ENCODE peak calls at places on chromosomes 16 and 17, in seven cellular contexts. M, E, C, V, B, R and D are unnamed samples.
A peak's percentile ranks its signal among the peaks of the same experiment; 100 is the strongest.

GRCh38 chr16:13921328-13921727 is 1.4 kb downstream of the ERCC4 start:
- DNase-seq in M (no peak), B (no peak), E (no peak), C (no peak), R (no peak), V (no peak), D (no peak)

GRCh38 chr16:27432600-27432957 is 30.6 kb downstream of the IL21R start:
- DNase-seq in M (peak; percentile 91), E (no peak), V (no peak), C (peak; percentile 68), R (peak; percentile 35), B (peak; percentile 51), D (no peak)

GRCh38 chr16:87765473-87765775 is 362 bp downstream of the KLHDC4 start:
- DNase-seq in R (no peak), M (no peak), E (no peak), V (no peak), C (peak; percentile 40), B (no peak), D (no peak)

GRCh38 chr17:32159586-32160438 is 17.5 kb downstream of the RHOT1 start:
- DNase-seq in R (no peak), C (no peak), E (no peak), B (no peak), V (no peak), M (no peak), D (no peak)

GRCh38 chr17:10130263-10130662 is 68.1 kb downstream of the GAS7 start:
- DNase-seq in C (no peak), B (peak; percentile 60), R (no peak), M (no peak), V (no peak), E (no peak), D (no peak)

GRCh38 chr17:18187816-18188761 is 4.5 kb downstream of the ALKBH5 start:
- DNase-seq in V (no peak), M (peak; percentile 33), C (peak; percentile 75), R (no peak), E (no peak), B (peak; percentile 47), D (no peak)

GRCh38 chr17:12024332-12024731 is 3.7 kb downstream of the MAP2K4 start:
- DNase-seq in V (no peak), C (no peak), B (peak; percentile 32), M (peak; percentile 80), R (no peak), E (no peak), D (no peak)

GRCh38 chr16:56355786-56356275 is 69.5 kb downstream of the AMFR start:
- DNase-seq in C (no peak), B (no peak), R (no peak), V (peak; percentile 26), M (peak; percentile 5), E (no peak), D (peak; percentile 34)

GRCh38 chr16:75750516-75750915 is 24.2 kb upstream of the CPHXL start:
- DNase-seq in V (no peak), M (no peak), E (no peak), B (no peak), C (no peak), R (no peak), D (no peak)

GRCh38 chr17:37098910-37099664 is 150.3 kb downstream of the AATF start:
- DNase-seq in M (peak; percentile 31), E (no peak), V (no peak), B (no peak), C (peak; percentile 21), R (no peak), D (no peak)

GRCh38 chr16:228151-228855 is 946 bp downstream of the LUC7L start:
- DNase-seq in V (no peak), E (no peak), M (peak; percentile 35), B (peak; percentile 19), R (no peak), C (peak; percentile 24), D (no peak)

GRCh38 chr17:80827646-80828643 is 163.7 kb upstream of the CHMP6 start:
- DNase-seq in V (peak; percentile 41), E (no peak), C (no peak), M (no peak), B (no peak), R (no peak), D (no peak)

GRCh38 chr17:45436161-45436560 is 3.5 kb upstream of the ARHGAP27 start:
- DNase-seq in C (no peak), E (no peak), M (no peak), B (no peak), V (no peak), R (no peak), D (no peak)

GRCh38 chr17:45437461-45438283 is 5.0 kb upstream of the ARHGAP27 start:
- DNase-seq in R (no peak), B (no peak), V (no peak), M (no peak), E (no peak), C (no peak), D (no peak)

GRCh38 chr17:78535285-78536197 is 41.7 kb downstream of the DNAH17 start:
- DNase-seq in V (no peak), R (no peak), B (no peak), C (no peak), M (no peak), E (no peak), D (no peak)

GRCh38 chr17:27158390-27158789 is 135.5 kb upstream of the WSB1 start:
- DNase-seq in C (no peak), V (no peak), E (no peak), M (no peak), R (no peak), B (no peak), D (peak; percentile 1)

GRCh38 chr17:38824899-38825761 is at the start of gene CWC25:
- DNase-seq in V (peak; percentile 96), C (peak; percentile 98), R (peak; percentile 91), M (peak; percentile 98), B (peak; percentile 98), E (peak; percentile 99), D (peak; percentile 96)

GRCh38 chr17:50584749-50585148 is 24.2 kb downstream of the CACNA1G start:
- DNase-seq in C (no peak), B (no peak), V (no peak), R (no peak), M (no peak), E (no peak), D (no peak)

GRCh38 chr17:75783069-75783783 is 1.4 kb upstream of the UNK start:
- DNase-seq in M (peak; percentile 79), C (peak; percentile 75), E (peak; percentile 53), V (no peak), B (peak; percentile 74), R (no peak), D (peak; percentile 63)

GRCh38 chr17:43720311-43721060 is 38.1 kb downstream of the SOST start:
- DNase-seq in B (peak; percentile 75), E (peak; percentile 57), R (no peak), V (peak; percentile 48), M (peak; percentile 59), C (peak; percentile 85), D (peak; percentile 90)

GRCh38 chr17:1548032-1548431 is 14.6 kb downstream of the PITPNA start:
- DNase-seq in C (no peak), E (no peak), V (no peak), B (no peak), R (no peak), M (no peak), D (no peak)

GRCh38 chr16:3045758-3046505 is 429 bp upstream of the MMP25 start:
- DNase-seq in C (no peak), V (no peak), M (no peak), E (no peak), B (no peak), R (no peak), D (peak; percentile 79)

GRCh38 chr16:56960681-56961281 is 969 bp upstream of the CETP start:
- DNase-seq in V (no peak), C (peak; percentile 22), B (peak; percentile 64), E (no peak), R (no peak), M (peak; percentile 46), D (no peak)

GRCh38 chr17:80703109-80703508 is 158.5 kb downstream of the RPTOR start:
- DNase-seq in M (no peak), E (no peak), R (no peak), B (no peak), V (no peak), C (no peak), D (no peak)

GRCh38 chr16:50458694-50459271 is 89.4 kb upstream of the NKD1 start:
- DNase-seq in R (no peak), E (no peak), V (no peak), M (no peak), C (no peak), B (no peak), D (no peak)

GRCh38 chr17:40341808-40342574 is 22.5 kb downstream of the GJD3 start:
- DNase-seq in C (peak; percentile 81), B (peak; percentile 86), V (peak; percentile 72), E (peak; percentile 77), R (no peak), M (peak; percentile 64), D (peak; percentile 64)

GRCh38 chr16:67931712-67932461 is at the start of gene CTRL:
- DNase-seq in M (no peak), E (no peak), V (no peak), R (no peak), C (no peak), B (no peak), D (no peak)
- TF ChIP-seq CTCF in M (peak; percentile 40), E (no peak), V (no peak), R (peak; percentile 20), C (no peak), B (peak; percentile 27), D (no peak)

DNA sequence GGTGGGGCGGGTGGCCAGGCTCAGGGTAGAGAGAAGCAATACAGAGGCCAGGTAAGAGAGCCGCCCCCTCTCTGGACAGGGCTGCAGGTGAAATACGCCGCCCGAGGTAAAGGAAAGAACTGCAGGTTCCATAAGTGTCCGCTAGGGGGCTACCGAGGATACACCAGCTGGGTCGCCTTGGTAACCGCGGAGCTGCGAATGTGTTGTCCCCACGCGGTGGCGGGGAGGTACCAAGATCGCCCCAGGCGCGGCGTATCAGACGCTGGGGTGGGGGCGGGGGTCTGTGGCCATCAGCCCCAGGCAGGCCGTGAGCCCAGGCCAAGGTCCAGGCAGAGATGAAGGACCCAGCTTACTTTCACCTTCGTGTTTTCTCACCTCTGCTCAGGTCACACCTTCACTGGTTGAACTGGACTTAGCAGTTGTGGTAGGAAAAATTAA is 18.4 kb upstream of the ZFP90 start:
- DNase-seq in M (peak; percentile 83), C (peak; percentile 85), E (peak; percentile 90), B (peak; percentile 80), V (peak; percentile 70), R (peak; percentile 66), D (peak; percentile 97)
- TF ChIP-seq CTCF in M (peak; percentile 96), C (peak; percentile 97), E (peak; percentile 95), B (peak; percentile 100), V (peak; percentile 87), R (peak; percentile 98), D (peak; percentile 93)

DNA sequence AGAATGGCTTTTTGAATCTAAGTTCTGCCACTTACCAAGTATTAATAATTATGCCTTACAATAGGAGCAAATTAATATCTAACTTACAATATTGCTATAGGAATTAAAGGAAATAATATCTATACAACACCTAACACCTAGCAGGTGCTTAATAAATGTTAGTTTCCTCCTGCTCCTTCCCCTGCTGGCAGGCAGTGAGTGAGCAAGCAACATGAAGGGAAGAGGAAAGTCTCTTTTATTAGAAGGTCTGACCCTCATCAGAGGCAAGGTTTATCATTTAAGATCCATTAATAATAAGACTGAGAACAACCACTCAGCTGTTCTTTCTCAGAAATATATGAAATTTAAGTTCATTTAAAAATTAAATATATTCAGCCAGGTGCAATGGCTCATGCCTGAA is 6.7 kb upstream of the DYNC1LI2 start:
- DNase-seq in V (no peak), R (no peak), B (no peak), E (no peak), C (no peak), M (no peak), D (no peak)
- TF ChIP-seq CTCF in V (no peak), R (no peak), B (no peak), E (no peak), C (no peak), M (peak; percentile 14), D (no peak)

GRCh38 chr17:55053855-55054254 is 85.3 kb downstream of the STXBP4 start:
- DNase-seq in E (no peak), V (no peak), R (no peak), M (peak; percentile 38), C (peak; percentile 20), B (peak; percentile 27), D (no peak)
- TF ChIP-seq CTCF in E (no peak), V (no peak), R (no peak), M (peak; percentile 54), C (peak; percentile 18), B (peak; percentile 27), D (no peak)